ENCODE peak calls at places on chromosomes 7 and 10, in six cellular contexts. One of them, this sample, is unnamed.

GRCh38 chr7:105810556-105810955 is 65.8 kb downstream of the ATXN7L1 start:
- DNase-seq in cardiac muscle cell: no peak
- DNase-seq in IMR-90: no peak
- DNase-seq in lower lobe of right lung: no peak
- DNase-seq in GM23338: no peak
- DNase-seq in HL-60: no peak
- DNase-seq in this sample: no peak

GRCh38 chr7:43586251-43586900 is 3.5 kb downstream of the STK17A start:
- DNase-seq in cardiac muscle cell: no peak
- DNase-seq in IMR-90: peak
- DNase-seq in lower lobe of right lung: no peak
- DNase-seq in GM23338: no peak
- DNase-seq in HL-60: no peak
- DNase-seq in this sample: no peak

GRCh38 chr7:105896407-105896842 is 20.0 kb upstream of the ATXN7L1 start:
- DNase-seq in cardiac muscle cell: no peak
- DNase-seq in IMR-90: no peak
- DNase-seq in lower lobe of right lung: peak
- DNase-seq in GM23338: no peak
- DNase-seq in HL-60: no peak
- DNase-seq in this sample: no peak

GRCh38 chr10:121426307-121426706 is 171.9 kb downstream of the FGFR2 start:
- DNase-seq in cardiac muscle cell: no peak
- DNase-seq in IMR-90: no peak
- DNase-seq in lower lobe of right lung: no peak
- DNase-seq in GM23338: peak
- DNase-seq in HL-60: no peak
- DNase-seq in this sample: no peak

GRCh38 chr7:76048668-76048988 is 722 bp downstream of the MDH2 start:
- DNase-seq in cardiac muscle cell: peak
- DNase-seq in IMR-90: no peak
- DNase-seq in lower lobe of right lung: peak
- DNase-seq in GM23338: peak
- DNase-seq in HL-60: no peak
- DNase-seq in this sample: no peak

GRCh38 chr7:7583731-7584130 is 17.0 kb downstream of the MIOS start:
- DNase-seq in cardiac muscle cell: no peak
- DNase-seq in IMR-90: no peak
- DNase-seq in lower lobe of right lung: no peak
- DNase-seq in GM23338: no peak
- DNase-seq in HL-60: no peak
- DNase-seq in this sample: no peak

GRCh38 chr10:122291739-122292138 is 20.6 kb downstream of the BTBD16 start:
- DNase-seq in cardiac muscle cell: no peak
- DNase-seq in IMR-90: no peak
- DNase-seq in lower lobe of right lung: no peak
- DNase-seq in GM23338: no peak
- DNase-seq in HL-60: no peak
- DNase-seq in this sample: no peak

GRCh38 chr10:102449321-102450123 is 1.8 kb downstream of the C10orf95 start:
- DNase-seq in cardiac muscle cell: peak
- DNase-seq in IMR-90: no peak
- DNase-seq in lower lobe of right lung: peak
- DNase-seq in GM23338: peak
- DNase-seq in HL-60: peak
- DNase-seq in this sample: peak

GRCh38 chr7:32588657-32589056 is 93.4 kb downstream of the AVL9 start:
- DNase-seq in cardiac muscle cell: peak
- DNase-seq in IMR-90: peak
- DNase-seq in lower lobe of right lung: no peak
- DNase-seq in GM23338: no peak
- DNase-seq in HL-60: peak
- DNase-seq in this sample: peak

GRCh38 chr7:115363916-115364315 is 442.0 kb downstream of the MDFIC start:
- DNase-seq in cardiac muscle cell: no peak
- DNase-seq in IMR-90: peak
- DNase-seq in lower lobe of right lung: no peak
- DNase-seq in GM23338: no peak
- DNase-seq in HL-60: no peak
- DNase-seq in this sample: no peak

GRCh38 chr7:153185936-153186335 is 426.4 kb downstream of the ACTR3B start:
- DNase-seq in cardiac muscle cell: no peak
- DNase-seq in IMR-90: no peak
- DNase-seq in lower lobe of right lung: no peak
- DNase-seq in GM23338: peak
- DNase-seq in HL-60: no peak
- DNase-seq in this sample: no peak

GRCh38 chr7:77550586-77550985 is 13.5 kb downstream of the PTPN12 start:
- DNase-seq in cardiac muscle cell: no peak
- DNase-seq in IMR-90: peak
- DNase-seq in lower lobe of right lung: no peak
- DNase-seq in GM23338: no peak
- DNase-seq in HL-60: no peak
- DNase-seq in this sample: no peak

GRCh38 chr7:140695381-140695780 is 1.1 kb upstream of the NDUFB2 start:
- DNase-seq in cardiac muscle cell: no peak
- DNase-seq in IMR-90: no peak
- DNase-seq in lower lobe of right lung: no peak
- DNase-seq in GM23338: no peak
- DNase-seq in HL-60: no peak
- DNase-seq in this sample: no peak

GRCh38 chr7:30225863-30226361 is 58.5 kb upstream of the ZNRF2 start:
- DNase-seq in cardiac muscle cell: peak
- DNase-seq in IMR-90: peak
- DNase-seq in lower lobe of right lung: peak
- DNase-seq in GM23338: no peak
- DNase-seq in HL-60: peak
- DNase-seq in this sample: peak

GRCh38 chr7:142357953-142358520 is 100.2 kb upstream of the PRSS58 start:
- DNase-seq in cardiac muscle cell: peak
- DNase-seq in IMR-90: peak
- DNase-seq in lower lobe of right lung: no peak
- DNase-seq in GM23338: peak
- DNase-seq in HL-60: peak
- DNase-seq in this sample: no peak

GRCh38 chr10:94409016-94409657 is 6.8 kb downstream of the TBC1D12 start:
- DNase-seq in cardiac muscle cell: no peak
- DNase-seq in IMR-90: no peak
- DNase-seq in lower lobe of right lung: no peak
- DNase-seq in GM23338: peak
- DNase-seq in HL-60: no peak
- DNase-seq in this sample: no peak

GRCh38 chr10:97499561-97500296 is 1.0 kb downstream of the UBTD1 start:
- DNase-seq in cardiac muscle cell: peak
- DNase-seq in IMR-90: peak
- DNase-seq in lower lobe of right lung: peak
- DNase-seq in GM23338: peak
- DNase-seq in HL-60: peak
- DNase-seq in this sample: peak

GRCh38 chr7:12685550-12685949 is 1.9 kb upstream of the ARL4A start:
- DNase-seq in cardiac muscle cell: peak
- DNase-seq in IMR-90: peak
- DNase-seq in lower lobe of right lung: no peak
- DNase-seq in GM23338: peak
- DNase-seq in HL-60: no peak
- DNase-seq in this sample: no peak

GRCh38 chr7:12687213-12688171 is at the start of gene ARL4A:
- DNase-seq in cardiac muscle cell: peak
- DNase-seq in IMR-90: peak
- DNase-seq in lower lobe of right lung: peak
- DNase-seq in GM23338: peak
- DNase-seq in HL-60: peak
- DNase-seq in this sample: peak

GRCh38 chr7:12684733-12685132 is 2.7 kb upstream of the ARL4A start:
- DNase-seq in cardiac muscle cell: no peak
- DNase-seq in IMR-90: no peak
- DNase-seq in lower lobe of right lung: no peak
- DNase-seq in GM23338: no peak
- DNase-seq in HL-60: no peak
- DNase-seq in this sample: no peak

GRCh38 chr7:12686894-12687212 is 580 bp upstream of the ARL4A start:
- DNase-seq in cardiac muscle cell: no peak
- DNase-seq in IMR-90: no peak
- DNase-seq in lower lobe of right lung: no peak
- DNase-seq in GM23338: no peak
- DNase-seq in HL-60: no peak
- DNase-seq in this sample: no peak

DNA sequence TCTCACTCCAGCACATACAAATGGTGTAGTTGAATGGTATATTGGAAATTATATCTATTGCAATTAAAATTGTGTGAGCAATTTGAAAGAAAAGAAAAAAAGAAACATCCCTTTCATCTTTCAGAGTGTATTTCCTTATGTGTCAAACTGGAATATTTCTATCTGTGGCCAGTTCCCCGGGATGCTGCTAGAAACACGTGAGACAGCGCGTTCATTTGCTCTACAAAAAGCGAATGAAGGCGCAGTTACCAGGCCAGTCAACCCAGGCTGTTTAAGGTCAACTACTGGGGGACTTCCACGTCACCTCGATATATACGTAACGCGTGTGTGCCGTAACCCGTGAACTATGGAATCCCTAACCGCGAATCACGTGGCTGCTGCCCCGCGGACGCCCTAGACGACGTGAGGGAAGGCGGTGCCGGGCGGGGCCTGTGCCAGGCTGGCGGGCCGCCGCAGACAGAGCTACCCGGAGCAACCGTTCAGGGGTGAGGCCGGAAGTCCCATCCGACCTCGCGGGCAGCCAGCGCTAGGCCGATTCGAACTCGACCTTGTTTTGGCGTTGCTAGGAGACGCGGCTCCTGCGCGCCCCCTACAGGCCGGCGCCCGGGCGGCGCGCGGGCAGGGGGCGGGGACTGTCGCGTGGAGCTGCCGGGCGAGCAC is 1.1 kb upstream of the ARL4A start:
- DNase-seq in cardiac muscle cell: peak
- DNase-seq in IMR-90: peak
- DNase-seq in lower lobe of right lung: peak
- DNase-seq in GM23338: peak
- DNase-seq in HL-60: peak
- DNase-seq in this sample: peak
- TF ChIP-seq CTCF in cardiac muscle cell: peak
- TF ChIP-seq CTCF in IMR-90: peak
- TF ChIP-seq CTCF in lower lobe of right lung: peak
- TF ChIP-seq CTCF in GM23338: peak
- TF ChIP-seq CTCF in HL-60: peak
- TF ChIP-seq CTCF in this sample: peak

GRCh38 chr10:31803606-31804195 is 124.9 kb downstream of the ARHGAP12 start:
- DNase-seq in cardiac muscle cell: no peak
- DNase-seq in IMR-90: no peak
- DNase-seq in lower lobe of right lung: no peak
- DNase-seq in GM23338: peak
- DNase-seq in HL-60: no peak
- DNase-seq in this sample: no peak

GRCh38 chr10:31804416-31804815 is 124.2 kb downstream of the ARHGAP12 start:
- DNase-seq in cardiac muscle cell: no peak
- DNase-seq in IMR-90: no peak
- DNase-seq in lower lobe of right lung: no peak
- DNase-seq in GM23338: no peak
- DNase-seq in HL-60: no peak
- DNase-seq in this sample: no peak

DNA sequence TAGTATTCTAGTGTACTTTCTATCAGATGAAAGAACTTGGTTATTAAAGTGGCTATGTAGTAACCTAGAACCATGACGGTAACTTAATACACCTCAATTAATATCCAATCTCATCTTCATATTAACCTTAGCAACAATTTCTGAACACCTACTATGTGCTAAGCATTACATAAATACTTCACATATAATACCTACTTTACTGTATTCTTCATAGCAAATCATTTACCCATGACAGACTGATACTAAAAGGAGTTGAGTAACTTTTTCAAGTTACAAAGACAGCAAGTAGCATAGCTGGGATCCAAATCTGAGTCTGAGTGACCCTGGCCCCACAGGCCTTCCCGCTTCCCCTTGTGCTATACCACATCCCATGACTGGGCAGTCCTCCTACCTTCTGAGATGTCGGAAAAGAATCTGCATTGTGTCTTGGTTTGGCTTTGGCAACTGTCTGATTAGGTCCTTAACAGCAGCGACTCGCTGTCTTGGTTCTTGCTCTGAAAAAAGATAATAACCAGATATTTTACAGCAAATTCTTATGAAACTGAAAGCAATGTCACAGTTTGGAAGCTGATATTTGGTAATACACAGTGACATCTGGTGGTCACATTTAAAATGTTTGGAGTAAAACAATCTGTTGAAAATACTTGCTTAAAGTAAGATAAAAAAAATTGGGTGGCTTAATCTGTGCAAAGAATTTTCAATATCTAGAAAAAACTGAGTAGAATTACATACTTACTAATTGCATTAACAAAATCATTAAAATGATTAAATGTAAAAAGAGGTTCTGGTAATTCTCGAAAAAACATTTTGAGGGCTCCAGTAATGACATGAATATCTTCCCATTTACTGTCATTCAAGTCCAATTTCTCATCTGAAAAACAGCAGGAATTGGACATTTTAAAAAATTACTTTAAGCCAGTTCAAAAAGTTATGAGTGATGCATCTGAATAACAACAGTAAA is 120.1 kb downstream of the ARHGAP12 start:
- DNase-seq in cardiac muscle cell: peak
- DNase-seq in IMR-90: peak
- DNase-seq in lower lobe of right lung: peak
- DNase-seq in GM23338: peak
- DNase-seq in HL-60: peak
- DNase-seq in this sample: peak
- TF ChIP-seq CTCF in cardiac muscle cell: peak
- TF ChIP-seq CTCF in IMR-90: peak
- TF ChIP-seq CTCF in lower lobe of right lung: peak
- TF ChIP-seq CTCF in GM23338: peak
- TF ChIP-seq CTCF in HL-60: no peak
- TF ChIP-seq CTCF in this sample: peak

GRCh38 chr10:95782274-95782830 is 26.4 kb downstream of the ENTPD1 start:
- DNase-seq in cardiac muscle cell: no peak
- DNase-seq in IMR-90: no peak
- DNase-seq in lower lobe of right lung: no peak
- DNase-seq in GM23338: no peak
- DNase-seq in HL-60: no peak
- DNase-seq in this sample: no peak
- TF ChIP-seq CTCF in cardiac muscle cell: no peak
- TF ChIP-seq CTCF in IMR-90: no peak
- TF ChIP-seq CTCF in lower lobe of right lung: no peak
- TF ChIP-seq CTCF in GM23338: no peak
- TF ChIP-seq CTCF in HL-60: no peak
- TF ChIP-seq CTCF in this sample: no peak

DNA sequence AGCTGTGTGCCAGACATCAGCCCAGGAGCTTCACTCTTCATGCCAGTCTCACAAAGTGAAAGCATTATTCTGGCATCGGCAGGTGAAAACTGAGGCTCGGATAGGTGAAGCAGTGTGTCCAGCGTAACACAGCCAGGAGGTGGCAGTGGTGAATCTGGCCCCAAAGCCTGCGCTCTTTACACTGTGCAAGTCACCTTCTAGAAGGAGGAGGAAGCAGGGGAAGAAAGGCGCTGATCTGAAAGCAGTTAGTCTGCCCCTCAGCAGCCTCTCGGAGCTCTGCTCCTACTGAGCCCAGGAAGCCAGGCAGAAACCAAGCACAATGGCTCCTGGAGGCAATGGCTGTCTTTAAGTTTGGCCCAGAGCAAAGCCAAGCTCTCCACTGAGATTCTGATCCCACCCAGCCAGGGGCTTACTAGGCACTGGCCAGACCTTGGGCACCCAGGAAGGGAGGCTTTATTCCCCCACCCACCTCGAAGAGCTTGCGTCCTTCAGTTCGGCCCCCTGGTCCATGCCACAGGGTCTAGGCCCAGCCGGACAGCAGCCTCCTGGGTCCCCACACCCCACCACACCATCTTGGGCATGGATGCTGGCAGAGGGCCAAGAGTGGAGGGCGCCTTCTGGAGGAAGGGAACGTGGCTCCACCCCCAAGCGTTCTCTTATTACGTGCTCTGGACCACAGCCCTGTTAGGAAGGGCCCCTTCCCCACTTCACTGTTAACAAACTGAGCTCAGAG is 104.5 kb downstream of the GRID1 start:
- DNase-seq in cardiac muscle cell: no peak
- DNase-seq in IMR-90: no peak
- DNase-seq in lower lobe of right lung: no peak
- DNase-seq in GM23338: peak
- DNase-seq in HL-60: peak
- DNase-seq in this sample: no peak
- TF ChIP-seq CTCF in cardiac muscle cell: no peak
- TF ChIP-seq CTCF in IMR-90: no peak
- TF ChIP-seq CTCF in lower lobe of right lung: peak
- TF ChIP-seq CTCF in GM23338: peak
- TF ChIP-seq CTCF in HL-60: peak
- TF ChIP-seq CTCF in this sample: peak